ENCODE peak calls at places on chromosomes 1 and 21, in five cellular contexts. N, L, H, B and C are unnamed samples.

GRCh38 chr1:5828322-5828935 is 163.8 kb downstream of the NPHP4 start:
- DNase-seq in N (no peak), L (no peak), H (peak; percentile 16), B (no peak), C (no peak)

GRCh38 chr1:208950206-208950605 is 633.3 kb upstream of the CAMK1G start:
- DNase-seq in N (no peak), L (no peak), H (no peak), B (no peak), C (no peak)

GRCh38 chr1:37037675-37038074 is 3.4 kb upstream of the GRIK3 start:
- DNase-seq in N (no peak), L (no peak), H (no peak), B (no peak), C (no peak)

GRCh38 chr1:35243681-35244080 is 24.8 kb upstream of the ZMYM4 start:
- DNase-seq in N (no peak), L (no peak), H (peak; percentile 61), B (no peak), C (no peak)

GRCh38 chr21:44735821-44736220 is 24.4 kb upstream of the TSPEAR start:
- DNase-seq in N (no peak), L (no peak), H (no peak), B (no peak), C (no peak)

GRCh38 chr1:228544021-228544850 is 57.1 kb downstream of the RNF187 start:
- DNase-seq in N (no peak), L (no peak), H (no peak), B (no peak), C (no peak)

GRCh38 chr1:107138767-107139445 is 1.9 kb upstream of the NTNG1 start:
- DNase-seq in N (no peak), L (no peak), H (no peak), B (no peak), C (no peak)

GRCh38 chr1:1181129-1181937 is 7.7 kb downstream of the TTLL10 start:
- DNase-seq in N (no peak), L (peak; percentile 1), H (no peak), B (no peak), C (no peak)

GRCh38 chr1:178579562-178579961 is 66.7 kb downstream of the TEX35 start:
- DNase-seq in N (no peak), L (no peak), H (no peak), B (no peak), C (no peak)

GRCh38 chr1:32713081-32713480 is 10.5 kb upstream of the SYNC start:
- DNase-seq in N (no peak), L (no peak), H (no peak), B (no peak), C (no peak)

GRCh38 chr1:117146570-117147340 is 25.2 kb upstream of the TRIM45 start:
- DNase-seq in N (no peak), L (no peak), H (no peak), B (no peak), C (no peak)

GRCh38 chr1:169797281-169797680 is 2.6 kb upstream of the METTL18 start:
- DNase-seq in N (no peak), L (no peak), H (no peak), B (no peak), C (no peak)

GRCh38 chr1:17711577-17711910 is 43.6 kb upstream of the ACTL8 start:
- DNase-seq in N (no peak), L (no peak), H (no peak), B (no peak), C (no peak)

GRCh38 chr1:6588128-6588892 is 8.5 kb downstream of the ZBTB48 start:
- DNase-seq in N (no peak), L (no peak), H (no peak), B (no peak), C (no peak)

GRCh38 chr1:153614906-153615305 is 1.2 kb downstream of the S100A14 start:
- DNase-seq in N (no peak), L (no peak), H (no peak), B (no peak), C (no peak)
- H3K4me3 ChIP-seq in N (no peak overlapping the region), L (no peak overlapping the region), H (peak overlapping the region; percentile 52), B (no peak overlapping the region), C (no peak overlapping the region)

DNA sequence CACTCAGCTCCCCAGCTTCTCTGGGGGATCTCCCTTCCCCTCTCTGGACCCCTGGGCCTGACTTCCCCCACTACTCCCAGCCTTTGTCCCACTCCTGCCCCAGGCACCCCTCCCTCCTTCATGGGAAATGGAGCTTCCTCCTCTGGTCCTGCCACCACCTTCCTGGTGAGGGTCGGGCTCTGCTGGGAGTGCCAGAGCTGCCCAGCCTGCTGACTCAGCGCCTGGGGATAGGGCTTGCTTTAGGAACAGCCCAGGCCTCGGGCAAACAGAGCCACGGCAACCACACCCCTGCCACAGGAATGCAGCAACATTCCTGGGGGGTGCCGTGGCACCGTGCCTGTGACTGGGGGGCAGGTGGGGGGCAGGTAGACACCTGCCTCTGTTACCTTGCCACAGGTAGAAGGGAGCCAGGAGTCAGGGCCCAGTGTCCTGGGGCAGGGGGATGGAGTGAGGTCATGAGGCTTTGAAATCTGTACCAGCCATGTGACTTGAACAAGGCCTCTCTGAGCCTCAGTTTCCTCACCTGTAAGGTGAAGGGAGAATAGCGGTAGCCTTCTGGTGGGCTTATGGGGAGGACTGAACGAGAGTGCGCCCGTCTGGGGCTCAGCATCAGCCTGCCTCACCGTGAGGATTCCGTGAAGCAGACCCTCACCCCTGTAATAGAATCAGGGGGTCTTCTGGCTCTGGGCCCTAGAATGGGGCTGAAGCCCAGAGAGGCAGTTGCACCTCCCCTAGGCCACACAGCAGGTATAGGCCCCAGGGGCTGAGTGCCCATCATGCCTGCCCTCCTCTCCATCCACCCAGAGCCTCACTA is 17.8 kb upstream of the EPHA2 start:
- DNase-seq in N (no peak), L (no peak), H (peak; percentile 88), B (no peak), C (no peak)
- H3K27ac ChIP-seq in N (no peak overlapping the region), L (peak overlapping the region; percentile 51), H (peak overlapping the region; percentile 87), B (no peak overlapping the region), C (no peak overlapping the region)

GRCh38 chr1:77954521-77954920 is 24.4 kb downstream of the FUBP1 start:
- DNase-seq in N (no peak), L (no peak), H (no peak), B (no peak), C (no peak)
- H3K9me3 ChIP-seq in N (no peaks in the 10 kb centered on the region), L (no peaks in the 10 kb centered on the region), H (no peaks in the 10 kb centered on the region), B (no peaks in the 10 kb centered on the region), C (no peaks in the 10 kb centered on the region)

GRCh38 chr1:3351300-3352083 is 103.0 kb upstream of the ARHGEF16 start:
- DNase-seq in N (no peak), L (no peak), H (no peak), B (no peak), C (no peak)

GRCh38 chr1:3348196-3348865 is 106.1 kb upstream of the ARHGEF16 start:
- DNase-seq in N (no peak), L (no peak), H (no peak), B (no peak), C (no peak)

GRCh38 chr1:3350441-3351261 is 103.8 kb upstream of the ARHGEF16 start:
- DNase-seq in N (no peak), L (no peak), H (no peak), B (no peak), C (no peak)

GRCh38 chr1:3349161-3349967 is 105.1 kb upstream of the ARHGEF16 start:
- DNase-seq in N (no peak), L (no peak), H (no peak), B (no peak), C (no peak)

GRCh38 chr1:3349968-3350299 is 104.5 kb upstream of the ARHGEF16 start:
- DNase-seq in N (no peak), L (no peak), H (no peak), B (no peak), C (no peak)
- H3K4me3 ChIP-seq in N (no peak overlapping the region), L (no peak overlapping the region), H (no peak overlapping the region), B (no peak overlapping the region), C (no peak overlapping the region)